ENCODE peak calls at places on chromosomes 12 and 14, in eight cellular contexts. One of them, this sample, is unnamed. For H3K4me1, the result is how much of the 10 kb centered on the place peaks cover.

GRCh38 chr12:131726-132465 is 65.3 kb downstream of the IQSEC3 start:
- DNase-seq in GM23248: no peak
- DNase-seq in mesendoderm: no peak
- DNase-seq in HCT116: no peak
- DNase-seq in A549: no peak
- DNase-seq in endothelial cell of umbilical vein: no peak
- DNase-seq in IMR-90: no peak
- DNase-seq in H9: no peak
- DNase-seq in this sample: no peak

GRCh38 chr12:86774841-86775386 is 518.7 kb upstream of the MGAT4C start:
- DNase-seq in mesendoderm: no peak
- DNase-seq in GM23248: peak
- DNase-seq in endothelial cell of umbilical vein: no peak
- DNase-seq in A549: no peak
- DNase-seq in H9: no peak
- DNase-seq in IMR-90: peak
- DNase-seq in HCT116: no peak
- DNase-seq in this sample: no peak

GRCh38 chr14:101034986-101035385 is 131.5 kb upstream of the RTL1 start:
- DNase-seq in A549: no peak
- DNase-seq in GM23248: no peak
- DNase-seq in HCT116: no peak
- DNase-seq in H9: no peak
- DNase-seq in endothelial cell of umbilical vein: no peak
- DNase-seq in mesendoderm: no peak
- DNase-seq in IMR-90: no peak
- DNase-seq in this sample: no peak

GRCh38 chr12:43407816-43408645 is 144.0 kb downstream of the ADAMTS20 start:
- DNase-seq in HCT116: no peak
- DNase-seq in H9: no peak
- DNase-seq in mesendoderm: no peak
- DNase-seq in endothelial cell of umbilical vein: no peak
- DNase-seq in A549: no peak
- DNase-seq in GM23248: peak
- DNase-seq in IMR-90: peak
- DNase-seq in this sample: no peak

GRCh38 chr14:35336171-35337073 is 44.2 kb downstream of the PSMA6 start:
- DNase-seq in endothelial cell of umbilical vein: peak
- DNase-seq in HCT116: no peak
- DNase-seq in A549: peak
- DNase-seq in mesendoderm: peak
- DNase-seq in IMR-90: peak
- DNase-seq in H9: peak
- DNase-seq in GM23248: no peak
- DNase-seq in this sample: peak

GRCh38 chr12:69985656-69986055 is 160.6 kb downstream of the MYRFL start:
- DNase-seq in endothelial cell of umbilical vein: no peak
- DNase-seq in HCT116: peak
- DNase-seq in GM23248: no peak
- DNase-seq in IMR-90: no peak
- DNase-seq in H9: peak
- DNase-seq in mesendoderm: peak
- DNase-seq in A549: peak
- DNase-seq in this sample: peak

GRCh38 chr12:4910502-4911315 is 1.0 kb downstream of the KCNA1 start:
- DNase-seq in GM23248: peak
- DNase-seq in H9: peak
- DNase-seq in A549: no peak
- DNase-seq in HCT116: no peak
- DNase-seq in mesendoderm: no peak
- DNase-seq in endothelial cell of umbilical vein: no peak
- DNase-seq in IMR-90: no peak
- DNase-seq in this sample: peak

GRCh38 chr12:108701779-108702435 is 29.4 kb downstream of the CORO1C start:
- DNase-seq in IMR-90: peak
- DNase-seq in HCT116: no peak
- DNase-seq in endothelial cell of umbilical vein: peak
- DNase-seq in mesendoderm: peak
- DNase-seq in A549: no peak
- DNase-seq in H9: no peak
- DNase-seq in GM23248: peak
- DNase-seq in this sample: no peak

GRCh38 chr14:78227466-78228077 is 57.4 kb downstream of the NRXN3 start:
- DNase-seq in HCT116: no peak
- DNase-seq in endothelial cell of umbilical vein: no peak
- DNase-seq in A549: no peak
- DNase-seq in H9: no peak
- DNase-seq in GM23248: peak
- DNase-seq in IMR-90: no peak
- DNase-seq in mesendoderm: peak
- DNase-seq in this sample: peak

GRCh38 chr12:98559666-98560065 is 33.8 kb upstream of the SLC25A3 start:
- DNase-seq in A549: no peak
- DNase-seq in mesendoderm: no peak
- DNase-seq in IMR-90: no peak
- DNase-seq in GM23248: no peak
- DNase-seq in HCT116: no peak
- DNase-seq in H9: no peak
- DNase-seq in endothelial cell of umbilical vein: no peak
- DNase-seq in this sample: no peak

GRCh38 chr14:93006484-93007128 is 83.7 kb downstream of the CHGA start:
- DNase-seq in endothelial cell of umbilical vein: no peak
- DNase-seq in GM23248: no peak
- DNase-seq in H9: no peak
- DNase-seq in HCT116: no peak
- DNase-seq in mesendoderm: no peak
- DNase-seq in IMR-90: no peak
- DNase-seq in A549: no peak
- DNase-seq in this sample: no peak

DNA sequence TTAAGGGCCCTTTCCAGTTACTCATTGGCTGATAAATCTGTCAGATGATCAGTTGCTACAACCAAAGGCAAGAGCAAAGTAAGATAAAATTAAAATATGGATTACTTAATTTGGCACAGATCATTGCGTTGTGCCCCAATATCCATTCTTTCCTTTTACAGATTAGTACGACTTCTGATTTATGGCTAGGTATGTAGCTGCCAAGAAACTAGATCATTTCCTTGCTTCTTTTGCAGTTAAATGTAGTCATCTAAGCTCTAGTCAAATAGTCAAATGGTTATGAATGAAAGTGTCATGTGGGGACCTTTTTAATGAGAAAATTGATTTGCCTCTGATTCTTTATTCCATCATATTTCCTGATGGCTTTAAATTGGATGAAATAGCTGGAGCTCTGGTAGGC is 1039.9 kb upstream of the FLRT2 start:
- DNase-seq in endothelial cell of umbilical vein: peak
- DNase-seq in A549: no peak
- DNase-seq in IMR-90: no peak
- DNase-seq in mesendoderm: no peak
- DNase-seq in GM23248: no peak
- DNase-seq in HCT116: no peak
- DNase-seq in H9: no peak
- DNase-seq in this sample: no peak
- H3K4me2 ChIP-seq in endothelial cell of umbilical vein: no peak
- H3K4me2 ChIP-seq in A549: no peak
- H3K4me2 ChIP-seq in IMR-90: no peak
- H3K4me2 ChIP-seq in mesendoderm: no peak
- H3K4me2 ChIP-seq in GM23248: no peak
- H3K4me2 ChIP-seq in HCT116: no peak
- H3K4me2 ChIP-seq in H9: no peak
- H3K4me2 ChIP-seq in this sample: no peak

DNA sequence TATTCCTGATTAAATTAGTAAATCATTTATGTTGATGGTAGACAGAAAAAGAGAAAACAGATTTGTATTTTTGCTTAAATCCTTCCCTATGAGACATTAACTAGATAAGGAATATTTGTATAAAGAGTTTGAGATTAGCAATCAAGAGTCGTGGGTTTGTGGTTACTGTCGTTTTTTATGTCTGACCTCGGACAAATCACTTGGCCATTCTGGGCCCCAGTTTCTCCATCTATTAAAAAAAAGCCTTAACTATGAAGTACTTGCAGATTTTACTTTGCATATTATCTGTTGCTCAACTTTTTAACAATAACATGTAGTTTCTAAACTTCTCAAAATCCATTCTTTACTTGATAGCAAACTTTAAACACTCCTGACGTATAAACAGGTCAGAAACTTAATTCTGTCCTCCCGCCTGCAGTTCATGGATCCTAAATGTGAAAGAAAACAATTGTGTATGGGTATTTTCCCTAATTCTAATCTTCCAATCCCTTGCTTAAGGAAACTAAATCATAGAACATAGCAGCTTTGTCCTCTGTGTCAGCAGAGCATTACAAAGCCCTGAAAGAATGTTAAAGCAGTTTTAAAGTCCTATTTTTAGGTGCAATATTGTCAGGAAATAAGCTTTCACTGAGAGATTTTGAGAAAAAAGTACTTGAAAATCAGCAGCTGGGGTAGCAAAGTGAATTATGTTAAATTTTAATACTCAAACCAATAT is 118.2 kb downstream of the GPR135 start:
- DNase-seq in endothelial cell of umbilical vein: no peak
- DNase-seq in HCT116: no peak
- DNase-seq in H9: no peak
- DNase-seq in GM23248: peak
- DNase-seq in IMR-90: peak
- DNase-seq in A549: no peak
- DNase-seq in mesendoderm: no peak
- DNase-seq in this sample: no peak
- H3K4me1 ChIP-seq in endothelial cell of umbilical vein: under half
- H3K4me1 ChIP-seq in HCT116: under half
- H3K4me1 ChIP-seq in H9: under half
- H3K4me1 ChIP-seq in GM23248: under half
- H3K4me1 ChIP-seq in IMR-90: under half
- H3K4me1 ChIP-seq in A549: under half
- H3K4me1 ChIP-seq in mesendoderm: under half
- H3K4me1 ChIP-seq in this sample: under half

GRCh38 chr12:91001306-91001705 is 3.5 kb downstream of the EPYC start:
- DNase-seq in H9: no peak
- DNase-seq in IMR-90: no peak
- DNase-seq in HCT116: no peak
- DNase-seq in mesendoderm: no peak
- DNase-seq in A549: no peak
- DNase-seq in GM23248: no peak
- DNase-seq in endothelial cell of umbilical vein: peak
- DNase-seq in this sample: no peak
- H3K4me2 ChIP-seq in H9: no peak
- H3K4me2 ChIP-seq in IMR-90: no peak
- H3K4me2 ChIP-seq in HCT116: no peak
- H3K4me2 ChIP-seq in mesendoderm: no peak
- H3K4me2 ChIP-seq in A549: no peak
- H3K4me2 ChIP-seq in GM23248: no peak
- H3K4me2 ChIP-seq in endothelial cell of umbilical vein: no peak
- H3K4me2 ChIP-seq in this sample: no peak

GRCh38 chr12:120247621-120248030 is 17.9 kb downstream of the PXN start:
- DNase-seq in H9: no peak
- DNase-seq in IMR-90: peak
- DNase-seq in A549: no peak
- DNase-seq in endothelial cell of umbilical vein: no peak
- DNase-seq in GM23248: peak
- DNase-seq in mesendoderm: no peak
- DNase-seq in HCT116: no peak
- DNase-seq in this sample: no peak

GRCh38 chr12:120249266-120249874 is 16.2 kb downstream of the PXN start:
- DNase-seq in HCT116: no peak
- DNase-seq in GM23248: no peak
- DNase-seq in mesendoderm: no peak
- DNase-seq in endothelial cell of umbilical vein: peak
- DNase-seq in IMR-90: no peak
- DNase-seq in A549: no peak
- DNase-seq in H9: peak
- DNase-seq in this sample: no peak

GRCh38 chr12:120247183-120247582 is 18.3 kb downstream of the PXN start:
- DNase-seq in mesendoderm: no peak
- DNase-seq in IMR-90: no peak
- DNase-seq in GM23248: no peak
- DNase-seq in H9: no peak
- DNase-seq in A549: no peak
- DNase-seq in endothelial cell of umbilical vein: peak
- DNase-seq in HCT116: no peak
- DNase-seq in this sample: no peak

GRCh38 chr12:120252071-120252906 is 13.2 kb downstream of the PXN start:
- DNase-seq in IMR-90: no peak
- DNase-seq in mesendoderm: no peak
- DNase-seq in endothelial cell of umbilical vein: peak
- DNase-seq in GM23248: no peak
- DNase-seq in H9: no peak
- DNase-seq in A549: no peak
- DNase-seq in HCT116: no peak
- DNase-seq in this sample: no peak

DNA sequence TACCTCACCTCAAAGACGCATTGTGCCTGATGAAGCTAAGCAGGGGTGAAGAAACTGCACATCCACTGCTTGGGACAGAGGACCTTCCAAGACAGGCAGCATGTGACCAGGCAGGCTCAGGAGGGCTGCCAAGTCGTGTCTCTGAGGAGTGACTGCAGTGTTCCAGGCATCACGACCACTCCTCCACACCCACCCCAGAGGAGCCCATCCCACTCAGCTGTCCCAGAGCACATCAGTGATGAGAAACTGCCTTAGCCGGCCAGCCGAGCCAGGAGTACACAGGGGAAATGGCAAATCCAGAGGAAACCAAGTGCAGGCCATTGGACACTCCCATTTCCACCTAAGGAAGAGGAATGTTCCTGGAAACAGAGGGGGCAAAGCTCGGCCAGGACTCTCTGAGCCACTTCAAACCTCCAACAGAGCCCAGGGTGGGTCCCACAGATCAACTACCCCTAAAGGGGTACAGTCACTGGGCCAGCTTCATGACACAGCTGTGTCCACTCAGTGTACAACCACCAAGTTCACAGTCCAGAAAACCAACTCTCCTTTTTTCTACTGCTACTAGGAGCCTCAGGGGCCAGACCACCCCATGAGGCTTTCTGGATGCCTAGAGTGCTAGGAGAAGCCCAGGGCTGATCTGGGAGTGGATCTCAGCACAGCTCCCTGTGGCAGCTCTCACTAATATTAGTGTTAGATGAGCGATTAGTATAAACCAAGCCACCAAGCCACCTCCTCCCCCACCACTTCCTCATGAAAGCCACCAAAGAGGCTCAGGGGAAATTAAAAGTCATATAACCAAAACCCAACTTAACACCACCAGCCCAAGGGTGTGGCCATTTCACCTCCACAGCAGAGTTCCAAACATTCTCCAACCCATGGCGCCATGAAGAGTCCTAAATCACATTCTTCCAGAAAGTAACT is 15.4 kb downstream of the PXN start:
- DNase-seq in H9: peak
- DNase-seq in A549: no peak
- DNase-seq in HCT116: no peak
- DNase-seq in GM23248: peak
- DNase-seq in mesendoderm: no peak
- DNase-seq in IMR-90: no peak
- DNase-seq in endothelial cell of umbilical vein: peak
- DNase-seq in this sample: no peak
- H3K4me1 ChIP-seq in H9: under half
- H3K4me1 ChIP-seq in A549: half or more
- H3K4me1 ChIP-seq in HCT116: half or more
- H3K4me1 ChIP-seq in GM23248: half or more
- H3K4me1 ChIP-seq in mesendoderm: under half
- H3K4me1 ChIP-seq in IMR-90: under half
- H3K4me1 ChIP-seq in endothelial cell of umbilical vein: half or more
- H3K4me1 ChIP-seq in this sample: under half

This sample was measured in GM23338.